ENCODE peak calls at places on chromosome 10, in four cellular contexts. One of them, this sample, is unnamed.

GRCh38 chr10:99766282-99766681 is 16.2 kb upstream of the ABCC2 start:
- ATAC-seq in left lung: no peak
- ATAC-seq in activated naive CD8-positive, alpha-beta T cell treated with anti-CD3 and anti-CD28 coated beads, Interleukin-2, amount 50 U/mL, for 24 hours: no peak
- ATAC-seq in body of pancreas: no peak
- ATAC-seq in this sample: no peak

GRCh38 chr10:99682032-99682431 is 22.7 kb downstream of the ENTPD7 start:
- ATAC-seq in left lung: no peak
- ATAC-seq in activated naive CD8-positive, alpha-beta T cell treated with anti-CD3 and anti-CD28 coated beads, Interleukin-2, amount 50 U/mL, for 24 hours: no peak
- ATAC-seq in body of pancreas: no peak
- ATAC-seq in this sample: no peak

GRCh38 chr10:132076578-132077081 is 10.9 kb downstream of the JAKMIP3 start:
- ATAC-seq in left lung: no peak
- ATAC-seq in activated naive CD8-positive, alpha-beta T cell treated with anti-CD3 and anti-CD28 coated beads, Interleukin-2, amount 50 U/mL, for 24 hours: no peak
- ATAC-seq in body of pancreas: no peak
- ATAC-seq in this sample: no peak

GRCh38 chr10:5434017-5434753 is 21.8 kb downstream of the NET1 start:
- ATAC-seq in left lung: peak; percentile 92
- ATAC-seq in activated naive CD8-positive, alpha-beta T cell treated with anti-CD3 and anti-CD28 coated beads, Interleukin-2, amount 50 U/mL, for 24 hours: no peak
- ATAC-seq in body of pancreas: peak; percentile 76
- ATAC-seq in this sample: peak; percentile 62

GRCh38 chr10:84212015-84212414 is 13.3 kb downstream of the LRIT2 start:
- ATAC-seq in left lung: no peak
- ATAC-seq in activated naive CD8-positive, alpha-beta T cell treated with anti-CD3 and anti-CD28 coated beads, Interleukin-2, amount 50 U/mL, for 24 hours: no peak
- ATAC-seq in body of pancreas: no peak
- ATAC-seq in this sample: no peak

GRCh38 chr10:79167537-79167936 is 98.8 kb downstream of the ZMIZ1 start:
- ATAC-seq in left lung: no peak
- ATAC-seq in activated naive CD8-positive, alpha-beta T cell treated with anti-CD3 and anti-CD28 coated beads, Interleukin-2, amount 50 U/mL, for 24 hours: no peak
- ATAC-seq in body of pancreas: no peak
- ATAC-seq in this sample: no peak

GRCh38 chr10:28087675-28088351 is 88.9 kb upstream of the ODAD2 start:
- ATAC-seq in left lung: no peak
- ATAC-seq in activated naive CD8-positive, alpha-beta T cell treated with anti-CD3 and anti-CD28 coated beads, Interleukin-2, amount 50 U/mL, for 24 hours: peak; percentile 61
- ATAC-seq in body of pancreas: no peak
- ATAC-seq in this sample: no peak

GRCh38 chr10:100502926-100503480 is 16.7 kb downstream of the SEC31B start:
- ATAC-seq in left lung: no peak
- ATAC-seq in activated naive CD8-positive, alpha-beta T cell treated with anti-CD3 and anti-CD28 coated beads, Interleukin-2, amount 50 U/mL, for 24 hours: no peak
- ATAC-seq in body of pancreas: no peak
- ATAC-seq in this sample: no peak

GRCh38 chr10:114025610-114026130 is 18.0 kb upstream of the ADRB1 start:
- ATAC-seq in left lung: no peak
- ATAC-seq in activated naive CD8-positive, alpha-beta T cell treated with anti-CD3 and anti-CD28 coated beads, Interleukin-2, amount 50 U/mL, for 24 hours: no peak
- ATAC-seq in body of pancreas: no peak
- ATAC-seq in this sample: no peak

GRCh38 chr10:84084342-84084741 is 55.0 kb upstream of the GHITM start:
- ATAC-seq in left lung: no peak
- ATAC-seq in activated naive CD8-positive, alpha-beta T cell treated with anti-CD3 and anti-CD28 coated beads, Interleukin-2, amount 50 U/mL, for 24 hours: no peak
- ATAC-seq in body of pancreas: no peak
- ATAC-seq in this sample: peak; percentile 84

GRCh38 chr10:103835121-103836045 is 20.0 kb downstream of the SH3PXD2A start:
- ATAC-seq in left lung: peak; percentile 39
- ATAC-seq in activated naive CD8-positive, alpha-beta T cell treated with anti-CD3 and anti-CD28 coated beads, Interleukin-2, amount 50 U/mL, for 24 hours: no peak
- ATAC-seq in body of pancreas: peak; percentile 64
- ATAC-seq in this sample: peak; percentile 84

GRCh38 chr10:1454964-1455363 is 282.4 kb downstream of the ADARB2 start:
- ATAC-seq in left lung: no peak
- ATAC-seq in activated naive CD8-positive, alpha-beta T cell treated with anti-CD3 and anti-CD28 coated beads, Interleukin-2, amount 50 U/mL, for 24 hours: no peak
- ATAC-seq in body of pancreas: no peak
- ATAC-seq in this sample: no peak

GRCh38 chr10:74852406-74852805 is 26.0 kb downstream of the KAT6B start:
- ATAC-seq in left lung: no peak
- ATAC-seq in activated naive CD8-positive, alpha-beta T cell treated with anti-CD3 and anti-CD28 coated beads, Interleukin-2, amount 50 U/mL, for 24 hours: no peak
- ATAC-seq in body of pancreas: peak; percentile 30
- ATAC-seq in this sample: no peak

GRCh38 chr10:90740265-90740664 is 117.6 kb downstream of the HTR7 start:
- ATAC-seq in left lung: no peak
- ATAC-seq in activated naive CD8-positive, alpha-beta T cell treated with anti-CD3 and anti-CD28 coated beads, Interleukin-2, amount 50 U/mL, for 24 hours: no peak
- ATAC-seq in body of pancreas: no peak
- ATAC-seq in this sample: no peak

GRCh38 chr10:129961274-129961839 is 2.7 kb downstream of the EBF3 start:
- ATAC-seq in left lung: no peak
- ATAC-seq in activated naive CD8-positive, alpha-beta T cell treated with anti-CD3 and anti-CD28 coated beads, Interleukin-2, amount 50 U/mL, for 24 hours: no peak
- ATAC-seq in body of pancreas: no peak
- ATAC-seq in this sample: no peak

GRCh38 chr10:86899128-86899527 is 58.3 kb downstream of the MMRN2 start:
- ATAC-seq in left lung: no peak
- ATAC-seq in activated naive CD8-positive, alpha-beta T cell treated with anti-CD3 and anti-CD28 coated beads, Interleukin-2, amount 50 U/mL, for 24 hours: no peak
- ATAC-seq in body of pancreas: no peak
- ATAC-seq in this sample: no peak

GRCh38 chr10:75779276-75779675 is 347.9 kb downstream of the LRMDA start:
- ATAC-seq in left lung: no peak
- ATAC-seq in activated naive CD8-positive, alpha-beta T cell treated with anti-CD3 and anti-CD28 coated beads, Interleukin-2, amount 50 U/mL, for 24 hours: no peak
- ATAC-seq in body of pancreas: no peak
- ATAC-seq in this sample: no peak

GRCh38 chr10:72061491-72061890 is 26.9 kb downstream of the SPOCK2 start:
- ATAC-seq in left lung: no peak
- ATAC-seq in activated naive CD8-positive, alpha-beta T cell treated with anti-CD3 and anti-CD28 coated beads, Interleukin-2, amount 50 U/mL, for 24 hours: no peak
- ATAC-seq in body of pancreas: no peak
- ATAC-seq in this sample: no peak

GRCh38 chr10:71294091-71294561 is 24.9 kb upstream of the SLC29A3 start:
- ATAC-seq in left lung: peak; percentile 31
- ATAC-seq in activated naive CD8-positive, alpha-beta T cell treated with anti-CD3 and anti-CD28 coated beads, Interleukin-2, amount 50 U/mL, for 24 hours: no peak
- ATAC-seq in body of pancreas: no peak
- ATAC-seq in this sample: no peak

GRCh38 chr10:127302343-127302742 is 106.0 kb upstream of the INSYN2A start:
- ATAC-seq in left lung: no peak
- ATAC-seq in activated naive CD8-positive, alpha-beta T cell treated with anti-CD3 and anti-CD28 coated beads, Interleukin-2, amount 50 U/mL, for 24 hours: no peak
- ATAC-seq in body of pancreas: no peak
- ATAC-seq in this sample: no peak

GRCh38 chr10:132231656-132232552 is 45.2 kb downstream of the DPYSL4 start:
- ATAC-seq in left lung: no peak
- ATAC-seq in activated naive CD8-positive, alpha-beta T cell treated with anti-CD3 and anti-CD28 coated beads, Interleukin-2, amount 50 U/mL, for 24 hours: peak; percentile 25
- ATAC-seq in body of pancreas: no peak
- ATAC-seq in this sample: no peak

GRCh38 chr10:83252169-83252568 is 887.1 kb upstream of the GHITM start:
- ATAC-seq in left lung: no peak
- ATAC-seq in activated naive CD8-positive, alpha-beta T cell treated with anti-CD3 and anti-CD28 coated beads, Interleukin-2, amount 50 U/mL, for 24 hours: no peak
- ATAC-seq in body of pancreas: no peak
- ATAC-seq in this sample: no peak

GRCh38 chr10:58486821-58487220 is 25.9 kb upstream of the BICC1 start:
- ATAC-seq in left lung: no peak
- ATAC-seq in activated naive CD8-positive, alpha-beta T cell treated with anti-CD3 and anti-CD28 coated beads, Interleukin-2, amount 50 U/mL, for 24 hours: no peak
- ATAC-seq in body of pancreas: no peak
- ATAC-seq in this sample: no peak

GRCh38 chr10:44060719-44061118 is 324.2 kb downstream of the CXCL12 start:
- ATAC-seq in left lung: no peak
- ATAC-seq in activated naive CD8-positive, alpha-beta T cell treated with anti-CD3 and anti-CD28 coated beads, Interleukin-2, amount 50 U/mL, for 24 hours: no peak
- ATAC-seq in body of pancreas: no peak
- ATAC-seq in this sample: no peak

GRCh38 chr10:93386496-93387369 is 95.4 kb downstream of the MYOF start:
- ATAC-seq in left lung: peak; percentile 33
- ATAC-seq in activated naive CD8-positive, alpha-beta T cell treated with anti-CD3 and anti-CD28 coated beads, Interleukin-2, amount 50 U/mL, for 24 hours: peak; percentile 36
- ATAC-seq in body of pancreas: no peak
- ATAC-seq in this sample: no peak